ENCODE peak calls at places on chromosome 15, in six cellular contexts. B is fibroblast of pulmonary artery; P is GM10248; L is RWPE1; R is choroid plexus epithelial cell; U is CD8-positive, alpha-beta T cell. V is an unnamed sample.

GRCh38 chr15:58438956-58439355 is 7.2 kb downstream of the LIPC start:
- DNase-seq in P (peak), R (peak), L (peak), U (no peak), B (peak), V (no peak)

GRCh38 chr15:56759450-56759845 is 26.1 kb upstream of the ZNF280D start:
- DNase-seq in R (peak), U (no peak), B (peak), L (peak), P (no peak), V (no peak)

GRCh38 chr15:78000089-78000926 is 77.2 kb downstream of the TBC1D2B start:
- DNase-seq in R (peak), B (peak), U (peak), P (peak), L (peak), V (peak)

GRCh38 chr15:66923438-66923881 is 141.9 kb upstream of the SMAD3 start:
- DNase-seq in U (peak), B (no peak), R (peak), P (no peak), L (no peak), V (no peak)

GRCh38 chr15:42133892-42134502 is 22.4 kb downstream of the PLA2G4F start:
- DNase-seq in R (peak), B (peak), U (peak), P (peak), L (peak), V (no peak)

GRCh38 chr15:78051622-78052405 is 25.7 kb downstream of the TBC1D2B start:
- DNase-seq in L (no peak), R (peak), U (no peak), B (peak), P (no peak), V (no peak)

GRCh38 chr15:92455271-92455670 is 61.6 kb downstream of the ST8SIA2 start:
- DNase-seq in L (no peak), B (no peak), U (no peak), P (no peak), R (no peak), V (no peak)

GRCh38 chr15:59315914-59316428 is 56.7 kb downstream of the MYO1E start:
- DNase-seq in L (no peak), R (peak), B (no peak), P (no peak), U (no peak), V (no peak)

GRCh38 chr15:46786886-46787285 is 930.4 kb upstream of the SEMA6D start:
- DNase-seq in B (no peak), R (no peak), P (no peak), L (no peak), U (no peak), V (no peak)

GRCh38 chr15:78067328-78068241 is 9.9 kb downstream of the TBC1D2B start:
- DNase-seq in L (no peak), P (no peak), B (no peak), R (no peak), U (no peak), V (no peak)

GRCh38 chr15:63083046-63083445 is 38.6 kb upstream of the LACTB start:
- DNase-seq in U (no peak), L (no peak), B (no peak), R (no peak), P (no peak), V (no peak)

GRCh38 chr15:83106994-83107840 is at the start of gene TM6SF1:
- DNase-seq in P (peak), B (no peak), R (peak), U (peak), L (no peak), V (peak)

GRCh38 chr15:74958320-74958907 is 1.8 kb upstream of the RPP25 start:
- DNase-seq in B (no peak), U (no peak), R (no peak), L (no peak), P (no peak), V (no peak)

GRCh38 chr15:78304487-78305413 is 5.3 kb upstream of the SKIC8 start:
- DNase-seq in L (no peak), P (no peak), R (no peak), B (no peak), U (no peak), V (no peak)

GRCh38 chr15:70778258-70779076 is 15.1 kb upstream of the UACA start:
- DNase-seq in B (peak), L (peak), P (no peak), U (no peak), R (peak), V (no peak)

GRCh38 chr15:29883126-29883525 is 60.9 kb upstream of the TJP1 start:
- DNase-seq in U (no peak), B (peak), L (no peak), P (no peak), R (peak), V (no peak)

GRCh38 chr15:26323564-26323963 is 449.3 kb downstream of the GABRB3 start:
- DNase-seq in B (no peak), R (no peak), P (no peak), L (no peak), U (no peak), V (no peak)

GRCh38 chr15:51051776-51052175 is 42.9 kb downstream of the TNFAIP8L3 start:
- DNase-seq in B (peak), P (no peak), R (no peak), U (no peak), L (no peak), V (no peak)

GRCh38 chr15:75158402-75158801 is 43.3 kb upstream of the C15orf39 start:
- DNase-seq in U (no peak), L (no peak), P (no peak), B (no peak), R (no peak), V (no peak)

GRCh38 chr15:70853855-70854668 is at the start of gene LARP6:
- DNase-seq in U (no peak), P (peak), L (peak), R (peak), B (peak), V (peak)

GRCh38 chr15:41933771-41934170 is 38.6 kb downstream of the EHD4 start:
- DNase-seq in L (peak), U (no peak), P (no peak), B (no peak), R (no peak), V (no peak)

GRCh38 chr15:70290708-70291107 is 193.0 kb upstream of the TLE3 start:
- DNase-seq in L (no peak), U (no peak), P (no peak), B (no peak), R (no peak), V (no peak)

GRCh38 chr15:31004220-31004733 is 12.8 kb upstream of the MTMR10 start:
- DNase-seq in P (peak), L (no peak), B (no peak), R (no peak), U (no peak), V (no peak)

GRCh38 chr15:77634266-77634962 is 1.7 kb upstream of the LINGO1 start:
- DNase-seq in U (peak), R (peak), P (peak), B (peak), L (no peak), V (peak)

GRCh38 chr15:32651229-32651837 is 9.8 kb downstream of the SCG5 start:
- DNase-seq in L (peak), U (peak), R (peak), P (peak), B (peak), V (no peak)

GRCh38 chr15:80639168-80639555 is 55.9 kb upstream of the ABHD17C start:
- DNase-seq in P (no peak), R (no peak), U (no peak), L (no peak), B (no peak), V (no peak)

GRCh38 chr15:63238796-63239195 is 38.6 kb upstream of the APH1B start:
- DNase-seq in B (peak), P (peak), L (peak), U (no peak), R (peak), V (no peak)

GRCh38 chr15:49315543-49315942 is 107.5 kb upstream of the FGF7 start:
- DNase-seq in P (no peak), R (peak), U (no peak), L (no peak), B (no peak), V (no peak)

GRCh38 chr15:39888809-39889208 is 31.3 kb downstream of the GPR176 start:
- DNase-seq in P (no peak), U (no peak), B (no peak), L (no peak), R (no peak), V (no peak)

GRCh38 chr15:88118035-88118434 is 138.5 kb downstream of the NTRK3 start:
- DNase-seq in U (no peak), R (no peak), P (no peak), L (no peak), B (no peak), V (no peak)

GRCh38 chr15:49255966-49256759 is 86.1 kb downstream of the GALK2 start:
- DNase-seq in L (no peak), U (no peak), B (no peak), R (no peak), P (no peak), V (no peak)

GRCh38 chr15:99423186-99424130 is 142.3 kb upstream of the MEF2A start:
- DNase-seq in L (no peak), B (no peak), P (no peak), U (no peak), R (no peak), V (no peak)

GRCh38 chr15:89845305-89845893 is 30.7 kb upstream of the ANPEP start:
- DNase-seq in R (peak), B (peak), P (no peak), U (no peak), L (peak), V (no peak)

GRCh38 chr15:96345560-96346389 is 15.3 kb downstream of the NR2F2 start:
- DNase-seq in R (peak), L (peak), U (no peak), B (peak), P (peak), V (no peak)

GRCh38 chr15:99907698-99908097 is 174.5 kb upstream of the LYSMD4 start:
- DNase-seq in B (no peak), U (no peak), R (no peak), P (no peak), L (no peak), V (no peak)

DNA sequence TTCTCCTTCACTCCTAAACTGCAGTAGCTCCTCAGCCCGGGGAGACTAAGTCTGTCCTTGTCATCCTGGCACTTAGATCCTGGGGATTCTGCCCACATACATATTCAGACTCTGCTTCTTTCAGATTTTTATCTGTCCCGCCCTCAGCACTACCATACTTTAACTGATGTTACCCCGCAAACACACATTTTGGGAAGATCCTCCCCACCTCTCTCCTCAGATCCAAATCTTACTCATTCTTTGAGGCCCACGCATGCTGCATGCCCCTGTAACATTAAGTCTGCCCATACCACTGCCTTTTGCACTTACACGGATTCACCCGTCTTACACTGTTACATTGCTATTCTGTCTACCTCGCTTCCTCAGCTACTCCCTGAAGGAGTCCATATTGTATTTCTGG is 36.1 kb downstream of the SENP8 start:
- DNase-seq in B (no peak), L (no peak), U (no peak), P (no peak), R (no peak), V (no peak)
- TF ChIP-seq CTCF in B (no peak), L (no peak), U (no peak), P (no peak), R (no peak), V (no peak)

DNA sequence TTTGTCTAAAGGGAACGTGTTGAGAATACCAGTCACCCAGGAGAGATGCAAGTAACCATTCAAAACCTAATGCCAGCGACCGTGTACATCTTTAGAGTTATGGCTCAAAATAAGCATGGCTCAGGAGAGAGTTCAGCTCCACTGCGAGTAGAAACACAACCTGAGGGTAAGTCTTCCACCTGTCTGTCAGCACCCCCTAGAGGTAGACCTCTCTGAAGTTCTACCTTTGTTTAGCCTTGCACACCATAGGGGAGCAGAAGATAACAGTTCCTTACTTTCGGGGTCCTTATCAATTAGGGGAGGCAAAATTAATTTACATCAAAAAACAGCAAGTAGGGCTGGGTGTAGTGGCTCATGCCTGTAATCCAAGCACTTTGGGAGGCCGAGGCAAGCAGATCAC is 124.4 kb downstream of the HCN4 start:
- DNase-seq in B (no peak), R (peak), U (no peak), L (no peak), P (peak), V (no peak)
- TF ChIP-seq CTCF in B (peak), R (peak), U (no peak), L (no peak), P (peak), V (peak)

DNA sequence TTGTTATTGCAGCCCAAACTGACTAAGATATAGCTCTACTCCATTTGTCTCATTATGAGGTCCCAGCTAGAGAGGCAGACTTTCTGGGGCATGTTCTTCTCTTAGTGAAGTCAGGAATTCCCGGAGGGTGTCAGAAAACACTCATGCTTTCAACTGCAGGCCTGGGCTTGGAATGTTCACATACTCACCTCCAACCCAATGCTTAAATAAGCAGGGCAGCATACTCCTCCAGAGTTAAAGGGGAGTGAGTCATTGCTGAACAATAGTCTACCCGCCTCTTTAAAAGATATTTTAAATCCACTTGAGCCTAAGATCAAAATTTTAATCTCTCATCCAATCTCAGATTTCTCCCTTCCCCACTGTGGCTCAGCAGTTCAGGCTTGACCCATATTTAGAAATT is 167.8 kb upstream of the DPH6 start:
- DNase-seq in R (peak), B (peak), L (peak), U (no peak), P (no peak), V (no peak)
- TF ChIP-seq CTCF in R (no peak), B (no peak), L (no peak), U (no peak), P (no peak), V (no peak)

GRCh38 chr15:68658641-68659358 is 80.0 kb downstream of the CORO2B start:
- DNase-seq in L (no peak), B (no peak), P (no peak), R (no peak), U (no peak), V (no peak)
- TF ChIP-seq CTCF in L (no peak), B (peak), P (no peak), R (peak), U (no peak), V (peak)

GRCh38 chr15:82105458-82106205 is 59.8 kb upstream of the MEX3B start:
- DNase-seq in U (no peak), R (peak), B (peak), P (no peak), L (no peak), V (no peak)
- TF ChIP-seq CTCF in U (no peak), R (peak), B (no peak), P (no peak), L (no peak), V (no peak)

GRCh38 chr15:79339588-79340314 is 28.8 kb downstream of the TMED3 start:
- DNase-seq in B (peak), P (peak), R (peak), L (peak), U (no peak), V (no peak)
- TF ChIP-seq CTCF in B (peak), P (peak), R (peak), L (peak), U (peak), V (peak)

V was measured in progenitor cell of endocrine pancreas.